ENCODE peak calls at places on chromosomes 7 and 10, in nine cellular contexts. One of them, this sample, is unnamed.

GRCh38 chr7:1886361-1887064 is 216.4 kb downstream of the ELFN1 start:
- DNase-seq in skeletal muscle cell: no peak
- DNase-seq in activated B cell treated with CpG ODN at 0.5 μM for 24 hours: no peak
- DNase-seq in astrocyte of the hippocampus: no peak
- DNase-seq in AML-193: no peak
- DNase-seq in gastrocnemius medialis: no peak
- DNase-seq in effector CD4-positive, alpha-beta T cell: no peak
- DNase-seq in uterus: no peak
- DNase-seq in ureter: no peak
- DNase-seq in this sample: no peak

GRCh38 chr10:115572740-115573455 is 479.7 kb downstream of the ATRNL1 start:
- DNase-seq in skeletal muscle cell: no peak
- DNase-seq in activated B cell treated with CpG ODN at 0.5 μM for 24 hours: no peak
- DNase-seq in astrocyte of the hippocampus: no peak
- DNase-seq in AML-193: no peak
- DNase-seq in gastrocnemius medialis: no peak
- DNase-seq in effector CD4-positive, alpha-beta T cell: no peak
- DNase-seq in uterus: no peak
- DNase-seq in ureter: no peak
- DNase-seq in this sample: no peak

GRCh38 chr7:131076711-131077170 is 250.9 kb upstream of the MKLN1 start:
- DNase-seq in skeletal muscle cell: no peak
- DNase-seq in activated B cell treated with CpG ODN at 0.5 μM for 24 hours: no peak
- DNase-seq in astrocyte of the hippocampus: peak
- DNase-seq in AML-193: no peak
- DNase-seq in gastrocnemius medialis: no peak
- DNase-seq in effector CD4-positive, alpha-beta T cell: no peak
- DNase-seq in uterus: no peak
- DNase-seq in ureter: peak
- DNase-seq in this sample: no peak

GRCh38 chr10:58300676-58301075 is 31.7 kb downstream of the CISD1 start:
- DNase-seq in skeletal muscle cell: no peak
- DNase-seq in activated B cell treated with CpG ODN at 0.5 μM for 24 hours: no peak
- DNase-seq in astrocyte of the hippocampus: no peak
- DNase-seq in AML-193: no peak
- DNase-seq in gastrocnemius medialis: no peak
- DNase-seq in effector CD4-positive, alpha-beta T cell: no peak
- DNase-seq in uterus: no peak
- DNase-seq in ureter: no peak
- DNase-seq in this sample: no peak

GRCh38 chr7:122790132-122790531 is 87.4 kb upstream of the RNF148 start:
- DNase-seq in skeletal muscle cell: no peak
- DNase-seq in activated B cell treated with CpG ODN at 0.5 μM for 24 hours: no peak
- DNase-seq in astrocyte of the hippocampus: no peak
- DNase-seq in AML-193: no peak
- DNase-seq in gastrocnemius medialis: no peak
- DNase-seq in effector CD4-positive, alpha-beta T cell: no peak
- DNase-seq in uterus: no peak
- DNase-seq in ureter: no peak
- DNase-seq in this sample: no peak

GRCh38 chr10:79070611-79071534 is 2.1 kb downstream of the ZMIZ1 start:
- DNase-seq in skeletal muscle cell: peak
- DNase-seq in activated B cell treated with CpG ODN at 0.5 μM for 24 hours: peak
- DNase-seq in astrocyte of the hippocampus: peak
- DNase-seq in AML-193: peak
- DNase-seq in gastrocnemius medialis: peak
- DNase-seq in effector CD4-positive, alpha-beta T cell: no peak
- DNase-seq in uterus: peak
- DNase-seq in ureter: peak
- DNase-seq in this sample: peak

GRCh38 chr7:105890290-105890997 is 14.0 kb upstream of the ATXN7L1 start:
- DNase-seq in skeletal muscle cell: no peak
- DNase-seq in activated B cell treated with CpG ODN at 0.5 μM for 24 hours: no peak
- DNase-seq in astrocyte of the hippocampus: peak
- DNase-seq in AML-193: no peak
- DNase-seq in gastrocnemius medialis: no peak
- DNase-seq in effector CD4-positive, alpha-beta T cell: no peak
- DNase-seq in uterus: no peak
- DNase-seq in ureter: no peak
- DNase-seq in this sample: no peak

GRCh38 chr10:60846173-60846572 is 67.9 kb downstream of the CDK1 start:
- DNase-seq in skeletal muscle cell: no peak
- DNase-seq in activated B cell treated with CpG ODN at 0.5 μM for 24 hours: no peak
- DNase-seq in astrocyte of the hippocampus: peak
- DNase-seq in AML-193: no peak
- DNase-seq in gastrocnemius medialis: no peak
- DNase-seq in effector CD4-positive, alpha-beta T cell: no peak
- DNase-seq in uterus: no peak
- DNase-seq in ureter: no peak
- DNase-seq in this sample: no peak

GRCh38 chr10:91043173-91043910 is 122.5 kb upstream of the ANKRD1 start:
- DNase-seq in skeletal muscle cell: no peak
- DNase-seq in activated B cell treated with CpG ODN at 0.5 μM for 24 hours: no peak
- DNase-seq in astrocyte of the hippocampus: peak
- DNase-seq in AML-193: peak
- DNase-seq in gastrocnemius medialis: no peak
- DNase-seq in effector CD4-positive, alpha-beta T cell: no peak
- DNase-seq in uterus: no peak
- DNase-seq in ureter: no peak
- DNase-seq in this sample: no peak

GRCh38 chr10:68735119-68735518 is 14.1 kb downstream of the CCAR1 start:
- DNase-seq in skeletal muscle cell: no peak
- DNase-seq in activated B cell treated with CpG ODN at 0.5 μM for 24 hours: no peak
- DNase-seq in astrocyte of the hippocampus: no peak
- DNase-seq in AML-193: no peak
- DNase-seq in gastrocnemius medialis: no peak
- DNase-seq in effector CD4-positive, alpha-beta T cell: no peak
- DNase-seq in uterus: no peak
- DNase-seq in ureter: no peak
- DNase-seq in this sample: no peak

GRCh38 chr10:34181545-34182300 is 633.4 kb downstream of the PARD3 start:
- DNase-seq in skeletal muscle cell: no peak
- DNase-seq in activated B cell treated with CpG ODN at 0.5 μM for 24 hours: no peak
- DNase-seq in astrocyte of the hippocampus: no peak
- DNase-seq in AML-193: no peak
- DNase-seq in gastrocnemius medialis: no peak
- DNase-seq in effector CD4-positive, alpha-beta T cell: no peak
- DNase-seq in uterus: no peak
- DNase-seq in ureter: no peak
- DNase-seq in this sample: no peak

GRCh38 chr10:29740981-29741545 is 106.3 kb upstream of the SVIL start:
- DNase-seq in skeletal muscle cell: no peak
- DNase-seq in activated B cell treated with CpG ODN at 0.5 μM for 24 hours: no peak
- DNase-seq in astrocyte of the hippocampus: peak
- DNase-seq in AML-193: no peak
- DNase-seq in gastrocnemius medialis: no peak
- DNase-seq in effector CD4-positive, alpha-beta T cell: no peak
- DNase-seq in uterus: no peak
- DNase-seq in ureter: no peak
- DNase-seq in this sample: no peak

GRCh38 chr10:120477006-120477722 is 20.1 kb downstream of the PLPP4 start:
- DNase-seq in skeletal muscle cell: no peak
- DNase-seq in activated B cell treated with CpG ODN at 0.5 μM for 24 hours: no peak
- DNase-seq in astrocyte of the hippocampus: peak
- DNase-seq in AML-193: no peak
- DNase-seq in gastrocnemius medialis: no peak
- DNase-seq in effector CD4-positive, alpha-beta T cell: no peak
- DNase-seq in uterus: no peak
- DNase-seq in ureter: no peak
- DNase-seq in this sample: no peak

GRCh38 chr7:28272461-28272877 is 91.9 kb upstream of the JAZF1 start:
- DNase-seq in skeletal muscle cell: no peak
- DNase-seq in activated B cell treated with CpG ODN at 0.5 μM for 24 hours: peak
- DNase-seq in astrocyte of the hippocampus: peak
- DNase-seq in AML-193: peak
- DNase-seq in gastrocnemius medialis: peak
- DNase-seq in effector CD4-positive, alpha-beta T cell: no peak
- DNase-seq in uterus: peak
- DNase-seq in ureter: peak
- DNase-seq in this sample: no peak

GRCh38 chr7:157981778-157982177 is 605.8 kb downstream of the PTPRN2 start:
- DNase-seq in skeletal muscle cell: no peak
- DNase-seq in activated B cell treated with CpG ODN at 0.5 μM for 24 hours: no peak
- DNase-seq in astrocyte of the hippocampus: no peak
- DNase-seq in AML-193: no peak
- DNase-seq in gastrocnemius medialis: no peak
- DNase-seq in effector CD4-positive, alpha-beta T cell: no peak
- DNase-seq in uterus: no peak
- DNase-seq in ureter: no peak
- DNase-seq in this sample: no peak

GRCh38 chr10:4296165-4296564 is 511.2 kb upstream of the KLF6 start:
- DNase-seq in skeletal muscle cell: no peak
- DNase-seq in activated B cell treated with CpG ODN at 0.5 μM for 24 hours: no peak
- DNase-seq in astrocyte of the hippocampus: no peak
- DNase-seq in AML-193: no peak
- DNase-seq in gastrocnemius medialis: no peak
- DNase-seq in effector CD4-positive, alpha-beta T cell: no peak
- DNase-seq in uterus: no peak
- DNase-seq in ureter: no peak
- DNase-seq in this sample: no peak

GRCh38 chr10:61754553-61755540 is 92.1 kb downstream of the CABCOCO1 start:
- DNase-seq in skeletal muscle cell: no peak
- DNase-seq in activated B cell treated with CpG ODN at 0.5 μM for 24 hours: no peak
- DNase-seq in astrocyte of the hippocampus: peak
- DNase-seq in AML-193: no peak
- DNase-seq in gastrocnemius medialis: no peak
- DNase-seq in effector CD4-positive, alpha-beta T cell: no peak
- DNase-seq in uterus: no peak
- DNase-seq in ureter: no peak
- DNase-seq in this sample: no peak

GRCh38 chr7:111011500-111011899 is 79.4 kb upstream of the LRRN3 start:
- DNase-seq in skeletal muscle cell: no peak
- DNase-seq in activated B cell treated with CpG ODN at 0.5 μM for 24 hours: no peak
- DNase-seq in astrocyte of the hippocampus: peak
- DNase-seq in AML-193: no peak
- DNase-seq in gastrocnemius medialis: no peak
- DNase-seq in effector CD4-positive, alpha-beta T cell: no peak
- DNase-seq in uterus: no peak
- DNase-seq in ureter: no peak
- DNase-seq in this sample: no peak

GRCh38 chr10:128307819-128308218 is 181.6 kb upstream of the MKI67 start:
- DNase-seq in skeletal muscle cell: no peak
- DNase-seq in activated B cell treated with CpG ODN at 0.5 μM for 24 hours: no peak
- DNase-seq in astrocyte of the hippocampus: no peak
- DNase-seq in AML-193: no peak
- DNase-seq in gastrocnemius medialis: no peak
- DNase-seq in effector CD4-positive, alpha-beta T cell: no peak
- DNase-seq in uterus: no peak
- DNase-seq in ureter: no peak
- DNase-seq in this sample: no peak

GRCh38 chr7:24948739-24949138 is 31.2 kb downstream of the OSBPL3 start:
- DNase-seq in skeletal muscle cell: no peak
- DNase-seq in activated B cell treated with CpG ODN at 0.5 μM for 24 hours: no peak
- DNase-seq in astrocyte of the hippocampus: peak
- DNase-seq in AML-193: no peak
- DNase-seq in gastrocnemius medialis: no peak
- DNase-seq in effector CD4-positive, alpha-beta T cell: no peak
- DNase-seq in uterus: no peak
- DNase-seq in ureter: no peak
- DNase-seq in this sample: no peak

GRCh38 chr7:100476903-100477870 is 1.8 kb downstream of the TSC22D4 start:
- DNase-seq in skeletal muscle cell: no peak
- DNase-seq in activated B cell treated with CpG ODN at 0.5 μM for 24 hours: no peak
- DNase-seq in astrocyte of the hippocampus: peak
- DNase-seq in AML-193: no peak
- DNase-seq in gastrocnemius medialis: no peak
- DNase-seq in effector CD4-positive, alpha-beta T cell: peak
- DNase-seq in uterus: no peak
- DNase-seq in ureter: no peak
- DNase-seq in this sample: no peak

GRCh38 chr7:25851332-25852248 is 300.4 kb upstream of the NFE2L3 start:
- DNase-seq in skeletal muscle cell: no peak
- DNase-seq in activated B cell treated with CpG ODN at 0.5 μM for 24 hours: no peak
- DNase-seq in astrocyte of the hippocampus: peak
- DNase-seq in AML-193: peak
- DNase-seq in gastrocnemius medialis: peak
- DNase-seq in effector CD4-positive, alpha-beta T cell: peak
- DNase-seq in uterus: peak
- DNase-seq in ureter: peak
- DNase-seq in this sample: no peak

GRCh38 chr7:2691223-2691818 is 3.3 kb downstream of the AMZ1 start:
- DNase-seq in skeletal muscle cell: no peak
- DNase-seq in activated B cell treated with CpG ODN at 0.5 μM for 24 hours: no peak
- DNase-seq in astrocyte of the hippocampus: no peak
- DNase-seq in AML-193: no peak
- DNase-seq in gastrocnemius medialis: no peak
- DNase-seq in effector CD4-positive, alpha-beta T cell: no peak
- DNase-seq in uterus: no peak
- DNase-seq in ureter: no peak
- DNase-seq in this sample: no peak

GRCh38 chr7:130277763-130278643 is 11.3 kb downstream of the CPA2 start:
- DNase-seq in skeletal muscle cell: no peak
- DNase-seq in activated B cell treated with CpG ODN at 0.5 μM for 24 hours: no peak
- DNase-seq in astrocyte of the hippocampus: peak
- DNase-seq in AML-193: peak
- DNase-seq in gastrocnemius medialis: no peak
- DNase-seq in effector CD4-positive, alpha-beta T cell: no peak
- DNase-seq in uterus: peak
- DNase-seq in ureter: no peak
- DNase-seq in this sample: no peak

GRCh38 chr7:130896051-130896881 is 162.3 kb upstream of the KLF14 start:
- DNase-seq in skeletal muscle cell: no peak
- DNase-seq in activated B cell treated with CpG ODN at 0.5 μM for 24 hours: no peak
- DNase-seq in astrocyte of the hippocampus: peak
- DNase-seq in AML-193: peak
- DNase-seq in gastrocnemius medialis: no peak
- DNase-seq in effector CD4-positive, alpha-beta T cell: no peak
- DNase-seq in uterus: no peak
- DNase-seq in ureter: no peak
- DNase-seq in this sample: no peak

GRCh38 chr10:70903262-70903921 is 15.0 kb upstream of the PCBD1 start:
- DNase-seq in skeletal muscle cell: no peak
- DNase-seq in activated B cell treated with CpG ODN at 0.5 μM for 24 hours: peak
- DNase-seq in astrocyte of the hippocampus: peak
- DNase-seq in AML-193: no peak
- DNase-seq in gastrocnemius medialis: peak
- DNase-seq in effector CD4-positive, alpha-beta T cell: peak
- DNase-seq in uterus: peak
- DNase-seq in ureter: peak
- DNase-seq in this sample: no peak

GRCh38 chr10:79273603-79274002 is 73.7 kb upstream of the PPIF start:
- DNase-seq in skeletal muscle cell: no peak
- DNase-seq in activated B cell treated with CpG ODN at 0.5 μM for 24 hours: no peak
- DNase-seq in astrocyte of the hippocampus: no peak
- DNase-seq in AML-193: no peak
- DNase-seq in gastrocnemius medialis: no peak
- DNase-seq in effector CD4-positive, alpha-beta T cell: no peak
- DNase-seq in uterus: peak
- DNase-seq in ureter: no peak
- DNase-seq in this sample: no peak

GRCh38 chr10:13987472-13987871 is 343.3 kb downstream of the FRMD4A start:
- DNase-seq in skeletal muscle cell: peak
- DNase-seq in activated B cell treated with CpG ODN at 0.5 μM for 24 hours: no peak
- DNase-seq in astrocyte of the hippocampus: peak
- DNase-seq in AML-193: no peak
- DNase-seq in gastrocnemius medialis: no peak
- DNase-seq in effector CD4-positive, alpha-beta T cell: no peak
- DNase-seq in uterus: no peak
- DNase-seq in ureter: no peak
- DNase-seq in this sample: no peak

GRCh38 chr10:84424731-84425165 is 96.4 kb downstream of the CCSER2 start:
- DNase-seq in skeletal muscle cell: peak
- DNase-seq in activated B cell treated with CpG ODN at 0.5 μM for 24 hours: no peak
- DNase-seq in astrocyte of the hippocampus: peak
- DNase-seq in AML-193: no peak
- DNase-seq in gastrocnemius medialis: peak
- DNase-seq in effector CD4-positive, alpha-beta T cell: no peak
- DNase-seq in uterus: peak
- DNase-seq in ureter: peak
- DNase-seq in this sample: peak

GRCh38 chr7:148789228-148789627 is 90.5 kb downstream of the CUL1 start:
- DNase-seq in skeletal muscle cell: no peak
- DNase-seq in activated B cell treated with CpG ODN at 0.5 μM for 24 hours: no peak
- DNase-seq in astrocyte of the hippocampus: no peak
- DNase-seq in AML-193: no peak
- DNase-seq in gastrocnemius medialis: no peak
- DNase-seq in effector CD4-positive, alpha-beta T cell: no peak
- DNase-seq in uterus: no peak
- DNase-seq in ureter: no peak
- DNase-seq in this sample: no peak

GRCh38 chr10:70054902-70055301 is 2.3 kb downstream of the MACROH2A2 start:
- DNase-seq in skeletal muscle cell: no peak
- DNase-seq in activated B cell treated with CpG ODN at 0.5 μM for 24 hours: no peak
- DNase-seq in astrocyte of the hippocampus: peak
- DNase-seq in AML-193: no peak
- DNase-seq in gastrocnemius medialis: no peak
- DNase-seq in effector CD4-positive, alpha-beta T cell: no peak
- DNase-seq in uterus: no peak
- DNase-seq in ureter: no peak
- DNase-seq in this sample: no peak